ENCODE peak calls at places on chromosomes 3 and 15, in four cellular contexts. One of them, this sample, is unnamed.

GRCh38 chr3:102353148-102353547 is 81.7 kb upstream of the ZPLD1 start:
- DNase-seq in CD4-positive, alpha-beta memory T cell: no peak
- DNase-seq in transverse colon: no peak
- DNase-seq in HTR-8/SVneo: no peak
- DNase-seq in this sample: no peak

GRCh38 chr15:48077785-48078184 is 43.0 kb upstream of the SLC24A5 start:
- DNase-seq in CD4-positive, alpha-beta memory T cell: no peak
- DNase-seq in transverse colon: no peak
- DNase-seq in HTR-8/SVneo: no peak
- DNase-seq in this sample: no peak

GRCh38 chr3:197858133-197858532 is 67.1 kb downstream of the LRCH3 start:
- DNase-seq in CD4-positive, alpha-beta memory T cell: no peak
- DNase-seq in transverse colon: no peak
- DNase-seq in HTR-8/SVneo: no peak
- DNase-seq in this sample: no peak

GRCh38 chr15:68546318-68546717 is 32.5 kb upstream of the CORO2B start:
- DNase-seq in CD4-positive, alpha-beta memory T cell: no peak
- DNase-seq in transverse colon: no peak
- DNase-seq in HTR-8/SVneo: no peak
- DNase-seq in this sample: no peak

GRCh38 chr3:108088697-108089096 is 2.1 kb downstream of the CD47 start:
- DNase-seq in CD4-positive, alpha-beta memory T cell: peak; percentile 43
- DNase-seq in transverse colon: no peak
- DNase-seq in HTR-8/SVneo: no peak
- DNase-seq in this sample: no peak

GRCh38 chr15:79378394-79379158 is 53.6 kb upstream of the MINAR1 start:
- DNase-seq in CD4-positive, alpha-beta memory T cell: no peak
- DNase-seq in transverse colon: no peak
- DNase-seq in HTR-8/SVneo: no peak
- DNase-seq in this sample: no peak

GRCh38 chr3:185976977-185977678 is 39.3 kb upstream of the TRA2B start:
- DNase-seq in CD4-positive, alpha-beta memory T cell: peak; percentile 65
- DNase-seq in transverse colon: peak; percentile 81
- DNase-seq in HTR-8/SVneo: peak; percentile 76
- DNase-seq in this sample: peak; percentile 82

GRCh38 chr3:129224984-129225393 is 24.4 kb upstream of the COPG1 start:
- DNase-seq in CD4-positive, alpha-beta memory T cell: no peak
- DNase-seq in transverse colon: peak; percentile 83
- DNase-seq in HTR-8/SVneo: peak; percentile 78
- DNase-seq in this sample: peak; percentile 85

GRCh38 chr3:129161860-129162271 is 1.0 kb upstream of the ISY1 start:
- DNase-seq in CD4-positive, alpha-beta memory T cell: peak; percentile 13
- DNase-seq in transverse colon: no peak
- DNase-seq in HTR-8/SVneo: no peak
- DNase-seq in this sample: peak; percentile 36

GRCh38 chr3:148178508-148178907 is 519.2 kb upstream of the AGTR1 start:
- DNase-seq in CD4-positive, alpha-beta memory T cell: no peak
- DNase-seq in transverse colon: no peak
- DNase-seq in HTR-8/SVneo: no peak
- DNase-seq in this sample: no peak

GRCh38 chr3:106088270-106088669 is 219.5 kb upstream of the CBLB start:
- DNase-seq in CD4-positive, alpha-beta memory T cell: no peak
- DNase-seq in transverse colon: no peak
- DNase-seq in HTR-8/SVneo: no peak
- DNase-seq in this sample: no peak

GRCh38 chr3:169772530-169772950 is 656 bp upstream of the MYNN start:
- DNase-seq in CD4-positive, alpha-beta memory T cell: no peak
- DNase-seq in transverse colon: peak; percentile 78
- DNase-seq in HTR-8/SVneo: no peak
- DNase-seq in this sample: peak; percentile 76

GRCh38 chr15:77019476-77020331 is 24.8 kb downstream of the PSTPIP1 start:
- DNase-seq in CD4-positive, alpha-beta memory T cell: no peak
- DNase-seq in transverse colon: no peak
- DNase-seq in HTR-8/SVneo: no peak
- DNase-seq in this sample: no peak

GRCh38 chr3:189588061-189588817 is 43.0 kb upstream of the TP63 start:
- DNase-seq in CD4-positive, alpha-beta memory T cell: no peak
- DNase-seq in transverse colon: no peak
- DNase-seq in HTR-8/SVneo: peak; percentile 17
- DNase-seq in this sample: no peak

GRCh38 chr3:142568393-142569017 is 10.0 kb downstream of the ATR start:
- DNase-seq in CD4-positive, alpha-beta memory T cell: no peak
- DNase-seq in transverse colon: no peak
- DNase-seq in HTR-8/SVneo: no peak
- DNase-seq in this sample: no peak

GRCh38 chr3:123334056-123334455 is 114.8 kb downstream of the ADCY5 start:
- DNase-seq in CD4-positive, alpha-beta memory T cell: no peak
- DNase-seq in transverse colon: no peak
- DNase-seq in HTR-8/SVneo: no peak
- DNase-seq in this sample: no peak

GRCh38 chr3:63538912-63539311 is 113.6 kb upstream of the SNTN start:
- DNase-seq in CD4-positive, alpha-beta memory T cell: no peak
- DNase-seq in transverse colon: no peak
- DNase-seq in HTR-8/SVneo: no peak
- DNase-seq in this sample: no peak

GRCh38 chr15:49813615-49814014 is 192.8 kb downstream of the DTWD1 start:
- DNase-seq in CD4-positive, alpha-beta memory T cell: no peak
- DNase-seq in transverse colon: no peak
- DNase-seq in HTR-8/SVneo: no peak
- DNase-seq in this sample: no peak

GRCh38 chr3:38128303-38128655 is 8.6 kb downstream of the ACAA1 start:
- DNase-seq in CD4-positive, alpha-beta memory T cell: no peak
- DNase-seq in transverse colon: no peak
- DNase-seq in HTR-8/SVneo: no peak
- DNase-seq in this sample: no peak

GRCh38 chr15:48675436-48675835 is 29.9 kb upstream of the FBN1 start:
- DNase-seq in CD4-positive, alpha-beta memory T cell: no peak
- DNase-seq in transverse colon: no peak
- DNase-seq in HTR-8/SVneo: no peak
- DNase-seq in this sample: no peak

GRCh38 chr3:131733086-131733841 is 230.5 kb upstream of the MRPL3 start:
- DNase-seq in CD4-positive, alpha-beta memory T cell: no peak
- DNase-seq in transverse colon: no peak
- DNase-seq in HTR-8/SVneo: no peak
- DNase-seq in this sample: no peak

GRCh38 chr3:51544011-51544775 is 5.7 kb downstream of the RAD54L2 start:
- DNase-seq in CD4-positive, alpha-beta memory T cell: no peak
- DNase-seq in transverse colon: no peak
- DNase-seq in HTR-8/SVneo: no peak
- DNase-seq in this sample: no peak

GRCh38 chr3:14413381-14414071 is 11.1 kb downstream of the SLC6A6 start:
- DNase-seq in CD4-positive, alpha-beta memory T cell: no peak
- DNase-seq in transverse colon: no peak
- DNase-seq in HTR-8/SVneo: no peak
- DNase-seq in this sample: no peak

GRCh38 chr15:69127226-69127625 is 33.2 kb upstream of the GLCE start:
- DNase-seq in CD4-positive, alpha-beta memory T cell: no peak
- DNase-seq in transverse colon: no peak
- DNase-seq in HTR-8/SVneo: no peak
- DNase-seq in this sample: no peak

GRCh38 chr15:68032672-68033071 is 21.4 kb upstream of the PIAS1 start:
- DNase-seq in CD4-positive, alpha-beta memory T cell: no peak
- DNase-seq in transverse colon: no peak
- DNase-seq in HTR-8/SVneo: no peak
- DNase-seq in this sample: no peak

GRCh38 chr3:126355777-126356372 is 1.3 kb downstream of the KLF15 start:
- DNase-seq in CD4-positive, alpha-beta memory T cell: no peak
- DNase-seq in transverse colon: peak; percentile 88
- DNase-seq in HTR-8/SVneo: peak; percentile 61
- DNase-seq in this sample: peak; percentile 83

GRCh38 chr3:111837112-111837511 is 22.0 kb upstream of the PHLDB2 start:
- DNase-seq in CD4-positive, alpha-beta memory T cell: no peak
- DNase-seq in transverse colon: no peak
- DNase-seq in HTR-8/SVneo: no peak
- DNase-seq in this sample: no peak

GRCh38 chr3:141147657-141148056 is 84.0 kb upstream of the PXYLP1 start:
- DNase-seq in CD4-positive, alpha-beta memory T cell: no peak
- DNase-seq in transverse colon: no peak
- DNase-seq in HTR-8/SVneo: no peak
- DNase-seq in this sample: no peak

GRCh38 chr3:105880681-105881290 is 12.0 kb upstream of the CBLB start:
- DNase-seq in CD4-positive, alpha-beta memory T cell: no peak
- DNase-seq in transverse colon: no peak
- DNase-seq in HTR-8/SVneo: no peak
- DNase-seq in this sample: no peak

GRCh38 chr15:63564093-63564492 is 33.1 kb upstream of the FBXL22 start:
- DNase-seq in CD4-positive, alpha-beta memory T cell: no peak
- DNase-seq in transverse colon: no peak
- DNase-seq in HTR-8/SVneo: no peak
- DNase-seq in this sample: no peak

GRCh38 chr3:53109822-53110771 is 20.1 kb downstream of the RFT1 start:
- DNase-seq in CD4-positive, alpha-beta memory T cell: peak; percentile 47
- DNase-seq in transverse colon: peak; percentile 66
- DNase-seq in HTR-8/SVneo: no peak
- DNase-seq in this sample: peak; percentile 53

This sample was measured in colonic mucosa.